ENCODE peak calls at places on chromosomes 5 and 9, in six cellular contexts. C is A549, N is GM12878, I is HepG2, O is H1, Y is K562. Z is an unnamed sample.

GRCh38 chr5:175012267-175012666 is 287.9 kb downstream of the MSX2 start:
- DNase-seq in C (no peak), N (no peak), I (no peak), O (no peak), Y (no peak), Z (no peak)

GRCh38 chr9:14347408-14348224 is 33.7 kb upstream of the NFIB start:
- DNase-seq in C (peak; percentile 68), N (no peak), I (no peak), O (peak; percentile 81), Y (no peak), Z (peak; percentile 9)

GRCh38 chr5:125198270-125198974 is 452.0 kb upstream of the ZNF608 start:
- DNase-seq in C (no peak), N (no peak), I (no peak), O (no peak), Y (no peak), Z (peak; percentile 56)

GRCh38 chr5:142978726-142979125 is 208.5 kb downstream of the ARHGAP26 start:
- DNase-seq in C (no peak), N (no peak), I (no peak), O (no peak), Y (no peak), Z (no peak)

GRCh38 chr9:74443036-74443750 is 53.9 kb upstream of the RORB start:
- DNase-seq in C (no peak), N (no peak), I (no peak), O (no peak), Y (no peak), Z (no peak)

GRCh38 chr5:178376906-178377582 is 144.4 kb upstream of the PHYKPL start:
- DNase-seq in C (no peak), N (no peak), I (no peak), O (no peak), Y (no peak), Z (no peak)

GRCh38 chr5:95884021-95884333 is 61.5 kb upstream of the GLRX start:
- DNase-seq in C (no peak), N (no peak), I (no peak), O (no peak), Y (peak; percentile 37), Z (no peak)

GRCh38 chr9:98022447-98022846 is 34.1 kb upstream of the NANS start:
- DNase-seq in C (no peak), N (no peak), I (no peak), O (no peak), Y (no peak), Z (no peak)

GRCh38 chr9:99057665-99058625 is 47.0 kb upstream of the TGFBR1 start:
- DNase-seq in C (no peak), N (peak; percentile 64), I (no peak), O (no peak), Y (peak; percentile 89), Z (no peak)

GRCh38 chr5:113806250-113806649 is 292.8 kb downstream of the YTHDC2 start:
- DNase-seq in C (no peak), N (no peak), I (no peak), O (no peak), Y (no peak), Z (no peak)

GRCh38 chr9:114549677-114550330 is 37.8 kb upstream of the ATP6V1G1 start:
- DNase-seq in C (no peak), N (no peak), I (no peak), O (no peak), Y (no peak), Z (no peak)

GRCh38 chr9:96574455-96574854 is 45.2 kb downstream of the CDC14B start:
- DNase-seq in C (no peak), N (no peak), I (no peak), O (no peak), Y (no peak), Z (no peak)

GRCh38 chr9:115673599-115673998 is 480.0 kb upstream of the PAPPA start:
- DNase-seq in C (peak; percentile 39), N (no peak), I (no peak), O (no peak), Y (no peak), Z (no peak)

GRCh38 chr5:84393969-84394368 is 9.3 kb upstream of the EDIL3 start:
- DNase-seq in C (peak; percentile 42), N (no peak), I (no peak), O (no peak), Y (no peak), Z (no peak)

GRCh38 chr9:72132052-72132451 is 17.2 kb upstream of the GDA start:
- DNase-seq in C (no peak), N (no peak), I (no peak), O (no peak), Y (no peak), Z (no peak)

GRCh38 chr9:72129271-72130156 is 19.7 kb upstream of the GDA start:
- DNase-seq in C (peak; percentile 42), N (no peak), I (peak; percentile 91), O (no peak), Y (no peak), Z (no peak)

GRCh38 chr9:72128526-72128925 is 20.7 kb upstream of the GDA start:
- DNase-seq in C (no peak), N (no peak), I (no peak), O (no peak), Y (no peak), Z (no peak)

GRCh38 chr9:72133365-72134035 is 15.7 kb upstream of the GDA start:
- DNase-seq in C (no peak), N (no peak), I (peak; percentile 41), O (no peak), Y (no peak), Z (no peak)

GRCh38 chr9:72131206-72131605 is 18.0 kb upstream of the GDA start:
- DNase-seq in C (no peak), N (no peak), I (no peak), O (no peak), Y (no peak), Z (no peak)
- TF ChIP-seq EP300 in C (no peak), N (no peak), I (no peak), O (no peak), Y (no peak), Z (no peak)

GRCh38 chr5:173823721-173824567 is 64.2 kb upstream of the CPEB4 start:
- DNase-seq in C (peak; percentile 93), N (no peak), I (peak; percentile 98), O (no peak), Y (no peak), Z (no peak)
- TF ChIP-seq RFX5 in C (no peak), N (no peak), I (no peak), O (no peak), Y (no peak), Z (no peak)

GRCh38 chr9:110655723-110656641 is 12.6 kb upstream of the MUSK start:
- DNase-seq in C (no peak), N (no peak), I (no peak), O (no peak), Y (no peak), Z (no peak)

GRCh38 chr9:110659891-110660541 is 8.6 kb upstream of the MUSK start:
- DNase-seq in C (no peak), N (no peak), I (no peak), O (no peak), Y (no peak), Z (peak; percentile 32)
- TF ChIP-seq EP300 in C (no peak), N (no peak), I (no peak), O (no peak), Y (no peak), Z (peak; percentile 90)

GRCh38 chr5:108728566-108729305 is 19.0 kb upstream of the FER start:
- DNase-seq in C (no peak), N (no peak), I (no peak), O (no peak), Y (peak; percentile 63), Z (peak; percentile 31)

GRCh38 chr5:108727154-108727638 is 20.5 kb upstream of the FER start:
- DNase-seq in C (no peak), N (no peak), I (no peak), O (peak; percentile 47), Y (peak; percentile 51), Z (no peak)

GRCh38 chr5:108729306-108729645 is 18.4 kb upstream of the FER start:
- DNase-seq in C (no peak), N (no peak), I (no peak), O (no peak), Y (no peak), Z (no peak)

GRCh38 chr5:108726446-108727091 is 21.1 kb upstream of the FER start:
- DNase-seq in C (no peak), N (no peak), I (no peak), O (no peak), Y (peak; percentile 35), Z (no peak)

DNA sequence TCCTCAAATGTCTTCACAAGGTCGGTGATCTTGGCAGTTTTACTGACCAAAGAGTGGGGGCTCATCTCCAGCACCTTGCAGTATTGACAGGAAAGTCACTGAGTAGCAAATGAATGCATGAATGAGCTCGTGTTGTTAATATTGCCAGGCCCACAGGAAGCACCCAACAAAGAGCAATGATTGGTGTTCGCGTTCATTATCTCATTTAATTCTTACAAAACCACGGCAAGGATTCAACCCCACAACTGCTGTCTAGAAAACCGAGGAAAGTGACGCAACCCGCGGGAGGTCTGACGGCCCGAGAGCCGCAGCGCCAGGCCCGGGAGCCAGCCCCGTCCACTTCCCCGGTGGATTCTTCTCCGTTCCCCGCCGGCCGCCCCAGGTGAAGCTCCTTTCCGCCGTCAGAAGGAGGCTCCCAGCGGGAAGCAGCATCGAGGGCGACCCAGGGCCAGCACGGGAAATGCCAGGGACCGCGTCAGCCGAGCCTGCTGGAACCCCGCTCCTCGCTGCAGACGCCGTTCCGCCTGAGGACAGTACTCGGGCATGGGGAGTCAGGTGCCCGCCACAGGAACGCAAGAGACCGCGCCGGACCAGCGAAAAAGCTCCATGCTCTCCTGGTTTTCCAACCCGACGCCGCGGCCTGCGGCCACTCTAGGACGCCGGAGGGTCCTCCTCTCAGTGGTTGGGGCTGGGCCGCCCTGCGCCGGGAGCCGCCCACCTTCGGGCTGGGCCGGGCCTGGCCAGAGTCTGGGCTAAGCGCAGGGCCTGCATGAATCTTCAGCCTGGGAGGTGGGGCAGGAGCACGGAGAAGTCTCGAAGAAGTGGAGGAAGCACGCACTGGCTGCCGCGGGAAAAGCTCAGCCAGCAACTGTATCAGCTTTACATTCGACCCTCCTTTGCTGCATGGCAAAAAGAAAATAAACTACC is 19.8 kb upstream of the FER start:
- DNase-seq in C (peak; percentile 94), N (no peak), I (peak; percentile 59), O (peak; percentile 93), Y (peak; percentile 94), Z (peak; percentile 94)
- TF ChIP-seq RFX5 in C (no peak), N (no peak), I (no peak), O (no peak), Y (no peak), Z (no peak)

GRCh38 chr9:136011703-136012496 is 50.7 kb upstream of the UBAC1 start:
- DNase-seq in C (no peak), N (no peak), I (peak; percentile 97), O (no peak), Y (no peak), Z (peak; percentile 94)
- TF ChIP-seq EP300 in C (no peak), N (no peak), I (no peak), O (no peak), Y (no peak), Z (no peak)

DNA sequence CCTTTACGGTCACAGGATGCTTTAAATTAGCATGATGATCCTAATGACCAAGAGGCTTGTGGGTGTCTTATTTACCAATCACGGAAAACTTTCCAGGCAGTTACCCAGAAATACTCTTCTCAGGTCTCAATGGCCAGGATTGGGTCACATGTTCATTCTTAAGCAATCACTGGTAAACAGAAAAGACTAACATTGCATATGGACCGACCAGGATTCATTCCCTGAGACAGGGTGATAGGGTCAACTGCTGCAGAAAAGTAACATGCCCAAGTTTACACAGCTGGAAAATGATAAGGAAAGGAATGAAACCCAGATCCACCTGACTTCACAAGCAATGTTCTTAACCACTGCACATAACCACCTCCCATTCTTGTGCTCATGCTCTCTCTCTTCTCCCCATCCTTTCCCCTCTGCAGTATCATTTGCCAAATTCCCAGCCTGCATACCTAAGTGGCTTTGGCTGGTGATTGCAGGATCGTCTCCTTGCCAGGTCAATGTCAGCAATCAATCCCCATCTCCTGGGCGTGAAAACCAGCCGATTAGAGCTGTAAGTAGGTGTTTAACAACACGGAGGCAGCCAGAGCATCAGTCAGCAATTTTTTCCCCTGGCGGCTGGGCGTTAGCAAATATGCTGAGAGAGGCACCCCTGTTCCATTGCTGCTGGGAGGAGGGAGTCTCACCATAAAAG is 219.4 kb downstream of the NMUR2 start:
- DNase-seq in C (no peak), N (no peak), I (no peak), O (no peak), Y (no peak), Z (no peak)
- TF ChIP-seq RFX5 in C (no peak), N (no peak), I (no peak), O (no peak), Y (no peak), Z (no peak)